ENCODE peak calls at places on chromosome 2, in eight cellular contexts. A is glomerular endothelial cell; L is non-pigmented ciliary epithelial cell; Z is AG09309; Y is thoracic aorta; D is activated CD4-positive, alpha-beta T cell treated with anti-CD3 and anti-CD28 coated beads, Interleukin-2, amount 50 U/mL, for 4 hours; G is A549; S is GM13977. P is an unnamed sample.

GRCh38 chr2:105344704-105345345 is 7.5 kb downstream of the C2orf49 start:
- DNase-seq in S (no peak), Y (no peak), L (no peak), D (no peak), A (no peak), G (peak; percentile 44), Z (peak; percentile 10), P (peak; percentile 26)

GRCh38 chr2:134460583-134460998 is 206.7 kb downstream of the MGAT5 start:
- DNase-seq in L (no peak), D (peak; percentile 25), Z (no peak), A (peak; percentile 34), Y (no peak), G (peak; percentile 78), S (peak; percentile 78), P (no peak)

GRCh38 chr2:7984693-7985353 is 697.0 kb upstream of the ID2 start:
- DNase-seq in L (no peak), D (no peak), S (peak; percentile 46), Y (no peak), G (no peak), A (no peak), Z (no peak), P (no peak)

GRCh38 chr2:95760839-95761525 is 169.2 kb downstream of the TRIM43 start:
- DNase-seq in S (no peak), G (peak; percentile 12), D (no peak), A (no peak), Z (peak; percentile 46), L (peak; percentile 48), Y (no peak), P (no peak)

GRCh38 chr2:148927010-148927409 is 52.0 kb downstream of the KIF5C start:
- DNase-seq in G (no peak), L (no peak), A (no peak), D (no peak), Y (no peak), S (peak; percentile 36), Z (no peak), P (no peak)

GRCh38 chr2:61898810-61899209 is 6.7 kb upstream of the COMMD1 start:
- DNase-seq in S (no peak), G (peak; percentile 46), D (no peak), A (no peak), Y (no peak), L (no peak), Z (no peak), P (no peak)

GRCh38 chr2:15159751-15160177 is 401.4 kb downstream of the NBAS start:
- DNase-seq in Y (no peak), A (peak; percentile 55), D (no peak), S (no peak), G (peak; percentile 59), L (peak; percentile 30), Z (no peak), P (peak; percentile 53)

GRCh38 chr2:129006901-129007300 is 688.2 kb upstream of the HS6ST1 start:
- DNase-seq in L (no peak), Y (no peak), G (no peak), Z (no peak), D (no peak), A (no peak), S (no peak), P (no peak)

GRCh38 chr2:148901142-148901541 is 26.1 kb downstream of the KIF5C start:
- DNase-seq in A (no peak), L (no peak), D (no peak), Y (no peak), S (no peak), Z (no peak), G (no peak), P (no peak)

GRCh38 chr2:217288472-217289063 is 428.7 kb upstream of the TNP1 start:
- DNase-seq in G (no peak), Y (no peak), A (no peak), L (no peak), Z (no peak), D (no peak), S (no peak), P (no peak)

GRCh38 chr2:156157670-156158069 is 174.9 kb downstream of the NR4A2 start:
- DNase-seq in L (no peak), Z (no peak), D (no peak), A (no peak), S (no peak), G (no peak), Y (no peak), P (no peak)

GRCh38 chr2:173326806-173327205 is 27.9 kb upstream of the CDCA7 start:
- DNase-seq in D (no peak), Z (peak; percentile 18), G (no peak), A (no peak), L (no peak), Y (no peak), S (no peak), P (no peak)

GRCh38 chr2:98134601-98135000 is 47.6 kb downstream of the VWA3B start:
- DNase-seq in S (no peak), D (no peak), G (no peak), A (no peak), L (no peak), Z (no peak), Y (no peak), P (no peak)

P was measured in SK-N-MC.